ENCODE peak calls at places on chromosomes 16 and 17, in nine cellular contexts. X is GM19239; B is Kasumi-1; S is BJ; E is MCF 10A; R is Right ventricle myocardium superior; U is left kidney; I is stimulated activated effector memory CD8-positive, alpha-beta T cell treated with anti-CD3 and anti-CD28 coated beads, Interleukin-12 subunit alpha, Interleukin-12 subunit beta, amount 100 ng/mL, for 72 hours; V is transverse colon. T is an unnamed sample.

GRCh38 chr16:75002474-75002873 is 3.6 kb downstream of the ZNRF1 start:
- DNase-seq in X (no peak), B (peak), S (no peak), E (no peak), R (no peak), U (no peak), I (no peak), V (no peak), T (no peak)

GRCh38 chr17:76753061-76753961 is 15.4 kb downstream of the MFSD11 start:
- DNase-seq in X (no peak), B (no peak), S (no peak), E (no peak), R (no peak), U (no peak), I (no peak), V (no peak), T (no peak)

GRCh38 chr16:66295191-66295590 is 71.3 kb upstream of the CDH5 start:
- DNase-seq in X (no peak), B (no peak), S (no peak), E (no peak), R (no peak), U (no peak), I (no peak), V (no peak), T (no peak)

GRCh38 chr16:81469710-81470481 is 25.3 kb downstream of the CMIP start:
- DNase-seq in X (peak), B (peak), S (no peak), E (no peak), R (no peak), U (no peak), I (peak), V (no peak), T (no peak)

GRCh38 chr17:69779378-69780214 is 295.4 kb upstream of the KCNJ16 start:
- DNase-seq in X (no peak), B (no peak), S (no peak), E (peak), R (no peak), U (no peak), I (no peak), V (no peak), T (no peak)

GRCh38 chr17:75778861-75779249 is 5.8 kb upstream of the UNK start:
- DNase-seq in X (no peak), B (peak), S (no peak), E (no peak), R (no peak), U (peak), I (peak), V (peak), T (no peak)

GRCh38 chr16:68356249-68356918 is 45.6 kb downstream of the PRMT7 start:
- DNase-seq in X (peak), B (peak), S (no peak), E (no peak), R (no peak), U (no peak), I (peak), V (peak), T (no peak)

GRCh38 chr17:81040791-81041337 is 5.9 kb downstream of the BAIAP2 start:
- DNase-seq in X (peak), B (peak), S (no peak), E (peak), R (no peak), U (no peak), I (no peak), V (no peak), T (peak)

GRCh38 chr16:85460983-85461813 is 151.9 kb upstream of the GSE1 start:
- DNase-seq in X (no peak), B (no peak), S (no peak), E (peak), R (no peak), U (peak), I (no peak), V (no peak), T (peak)

GRCh38 chr17:18889658-18890057 is 31.7 kb downstream of the PRPSAP2 start:
- DNase-seq in X (no peak), B (no peak), S (no peak), E (no peak), R (no peak), U (no peak), I (no peak), V (no peak), T (no peak)

GRCh38 chr16:12289175-12290063 is 312.9 kb downstream of the SNX29 start:
- DNase-seq in X (no peak), B (no peak), S (no peak), E (no peak), R (no peak), U (peak), I (no peak), V (peak), T (peak)

GRCh38 chr17:79862259-79862658 is 23.0 kb upstream of the CBX4 start:
- DNase-seq in X (no peak), B (no peak), S (no peak), E (no peak), R (no peak), U (no peak), I (no peak), V (no peak), T (no peak)

GRCh38 chr16:17983847-17984639 is 352.5 kb downstream of the NPIPA8 start:
- DNase-seq in X (no peak), B (no peak), S (no peak), E (no peak), R (no peak), U (no peak), I (no peak), V (no peak), T (no peak)

GRCh38 chr17:68389041-68389440 is 68.3 kb downstream of the WIPI1 start:
- DNase-seq in X (no peak), B (no peak), S (no peak), E (no peak), R (no peak), U (no peak), I (no peak), V (no peak), T (no peak)

GRCh38 chr17:66904760-66905637 is 59.5 kb upstream of the CACNG4 start:
- DNase-seq in X (no peak), B (no peak), S (no peak), E (peak), R (peak), U (peak), I (no peak), V (no peak), T (peak)

GRCh38 chr16:85833540-85833914 is 34.0 kb downstream of the COX4I1 start:
- DNase-seq in X (no peak), B (no peak), S (no peak), E (no peak), R (peak), U (peak), I (no peak), V (no peak), T (no peak)

GRCh38 chr16:17339764-17340541 is 130.8 kb downstream of the XYLT1 start:
- DNase-seq in X (no peak), B (peak), S (no peak), E (no peak), R (no peak), U (no peak), I (no peak), V (peak), T (no peak)

GRCh38 chr17:47299239-47299910 is 24.4 kb upstream of the EFCAB13 start:
- DNase-seq in X (no peak), B (no peak), S (no peak), E (no peak), R (no peak), U (no peak), I (no peak), V (no peak), T (peak)

T was measured in NCI-H69.